ENCODE peak calls at places on chromosomes 2 and 18, in five cellular contexts. One of them, this sample, is unnamed.

GRCh38 chr2:51918113-51918512 is 886.2 kb upstream of the NRXN1 start:
- DNase-seq in H54: no peak
- DNase-seq in bronchial epithelial cell: peak
- DNase-seq in ecto neural progenitor cell: no peak
- DNase-seq in stimulated activated CD4-positive, alpha-beta T cell treated with anti-CD3 and anti-CD28 coated beads, Interleukin-12 subunit alpha, Interleukin-12 subunit beta, amount 100 ng/mL, for 24 hours: no peak
- DNase-seq in this sample: no peak

GRCh38 chr2:38187416-38188127 is 111.6 kb upstream of the CYP1B1 start:
- DNase-seq in H54: no peak
- DNase-seq in bronchial epithelial cell: peak
- DNase-seq in ecto neural progenitor cell: no peak
- DNase-seq in stimulated activated CD4-positive, alpha-beta T cell treated with anti-CD3 and anti-CD28 coated beads, Interleukin-12 subunit alpha, Interleukin-12 subunit beta, amount 100 ng/mL, for 24 hours: no peak
- DNase-seq in this sample: no peak

GRCh38 chr18:59006461-59007067 is 133.1 kb upstream of the SEC11C start:
- DNase-seq in H54: no peak
- DNase-seq in bronchial epithelial cell: no peak
- DNase-seq in ecto neural progenitor cell: no peak
- DNase-seq in stimulated activated CD4-positive, alpha-beta T cell treated with anti-CD3 and anti-CD28 coated beads, Interleukin-12 subunit alpha, Interleukin-12 subunit beta, amount 100 ng/mL, for 24 hours: no peak
- DNase-seq in this sample: no peak

GRCh38 chr2:98376301-98376945 is 30.2 kb downstream of the CNGA3 start:
- DNase-seq in H54: no peak
- DNase-seq in bronchial epithelial cell: no peak
- DNase-seq in ecto neural progenitor cell: no peak
- DNase-seq in stimulated activated CD4-positive, alpha-beta T cell treated with anti-CD3 and anti-CD28 coated beads, Interleukin-12 subunit alpha, Interleukin-12 subunit beta, amount 100 ng/mL, for 24 hours: no peak
- DNase-seq in this sample: peak

GRCh38 chr2:226800941-226801784 is 1.5 kb upstream of the IRS1 start:
- DNase-seq in H54: peak
- DNase-seq in bronchial epithelial cell: peak
- DNase-seq in ecto neural progenitor cell: peak
- DNase-seq in stimulated activated CD4-positive, alpha-beta T cell treated with anti-CD3 and anti-CD28 coated beads, Interleukin-12 subunit alpha, Interleukin-12 subunit beta, amount 100 ng/mL, for 24 hours: peak
- DNase-seq in this sample: no peak

GRCh38 chr2:201205516-201205850 is 22.5 kb downstream of the CASP10 start:
- DNase-seq in H54: no peak
- DNase-seq in bronchial epithelial cell: no peak
- DNase-seq in ecto neural progenitor cell: no peak
- DNase-seq in stimulated activated CD4-positive, alpha-beta T cell treated with anti-CD3 and anti-CD28 coated beads, Interleukin-12 subunit alpha, Interleukin-12 subunit beta, amount 100 ng/mL, for 24 hours: no peak
- DNase-seq in this sample: no peak

GRCh38 chr2:9808334-9809063 is 34.8 kb upstream of the TAF1B start:
- DNase-seq in H54: no peak
- DNase-seq in bronchial epithelial cell: no peak
- DNase-seq in ecto neural progenitor cell: no peak
- DNase-seq in stimulated activated CD4-positive, alpha-beta T cell treated with anti-CD3 and anti-CD28 coated beads, Interleukin-12 subunit alpha, Interleukin-12 subunit beta, amount 100 ng/mL, for 24 hours: no peak
- DNase-seq in this sample: no peak

GRCh38 chr2:6896930-6897759 is 19.6 kb downstream of the RSAD2 start:
- DNase-seq in H54: no peak
- DNase-seq in bronchial epithelial cell: peak
- DNase-seq in ecto neural progenitor cell: no peak
- DNase-seq in stimulated activated CD4-positive, alpha-beta T cell treated with anti-CD3 and anti-CD28 coated beads, Interleukin-12 subunit alpha, Interleukin-12 subunit beta, amount 100 ng/mL, for 24 hours: no peak
- DNase-seq in this sample: no peak

GRCh38 chr2:131016826-131017596 is 76.2 kb downstream of the FAM168B start:
- DNase-seq in H54: peak
- DNase-seq in bronchial epithelial cell: peak
- DNase-seq in ecto neural progenitor cell: peak
- DNase-seq in stimulated activated CD4-positive, alpha-beta T cell treated with anti-CD3 and anti-CD28 coated beads, Interleukin-12 subunit alpha, Interleukin-12 subunit beta, amount 100 ng/mL, for 24 hours: no peak
- DNase-seq in this sample: no peak

GRCh38 chr18:49020621-49021021 is 69.9 kb upstream of the SMAD7 start:
- DNase-seq in H54: peak
- DNase-seq in bronchial epithelial cell: peak
- DNase-seq in ecto neural progenitor cell: peak
- DNase-seq in stimulated activated CD4-positive, alpha-beta T cell treated with anti-CD3 and anti-CD28 coated beads, Interleukin-12 subunit alpha, Interleukin-12 subunit beta, amount 100 ng/mL, for 24 hours: no peak
- DNase-seq in this sample: peak

GRCh38 chr2:6986251-6986893 is 69.2 kb downstream of the RNF144A start:
- DNase-seq in H54: no peak
- DNase-seq in bronchial epithelial cell: no peak
- DNase-seq in ecto neural progenitor cell: peak
- DNase-seq in stimulated activated CD4-positive, alpha-beta T cell treated with anti-CD3 and anti-CD28 coated beads, Interleukin-12 subunit alpha, Interleukin-12 subunit beta, amount 100 ng/mL, for 24 hours: no peak
- DNase-seq in this sample: no peak

GRCh38 chr18:59783138-59783537 is 85.9 kb upstream of the CCBE1 start:
- DNase-seq in H54: peak
- DNase-seq in bronchial epithelial cell: peak
- DNase-seq in ecto neural progenitor cell: no peak
- DNase-seq in stimulated activated CD4-positive, alpha-beta T cell treated with anti-CD3 and anti-CD28 coated beads, Interleukin-12 subunit alpha, Interleukin-12 subunit beta, amount 100 ng/mL, for 24 hours: no peak
- DNase-seq in this sample: no peak

GRCh38 chr2:200416878-200417277 is 93.0 kb downstream of the KCTD18 start:
- DNase-seq in H54: no peak
- DNase-seq in bronchial epithelial cell: peak
- DNase-seq in ecto neural progenitor cell: no peak
- DNase-seq in stimulated activated CD4-positive, alpha-beta T cell treated with anti-CD3 and anti-CD28 coated beads, Interleukin-12 subunit alpha, Interleukin-12 subunit beta, amount 100 ng/mL, for 24 hours: no peak
- DNase-seq in this sample: no peak

GRCh38 chr2:186950694-186951093 is 101.7 kb upstream of the ZSWIM2 start:
- DNase-seq in H54: peak
- DNase-seq in bronchial epithelial cell: no peak
- DNase-seq in ecto neural progenitor cell: no peak
- DNase-seq in stimulated activated CD4-positive, alpha-beta T cell treated with anti-CD3 and anti-CD28 coated beads, Interleukin-12 subunit alpha, Interleukin-12 subunit beta, amount 100 ng/mL, for 24 hours: no peak
- DNase-seq in this sample: peak

GRCh38 chr18:47345996-47346395 is 94.5 kb upstream of the SKOR2 start:
- DNase-seq in H54: no peak
- DNase-seq in bronchial epithelial cell: no peak
- DNase-seq in ecto neural progenitor cell: no peak
- DNase-seq in stimulated activated CD4-positive, alpha-beta T cell treated with anti-CD3 and anti-CD28 coated beads, Interleukin-12 subunit alpha, Interleukin-12 subunit beta, amount 100 ng/mL, for 24 hours: no peak
- DNase-seq in this sample: no peak

GRCh38 chr2:53403836-53404413 is 363.7 kb upstream of the CHAC2 start:
- DNase-seq in H54: peak
- DNase-seq in bronchial epithelial cell: peak
- DNase-seq in ecto neural progenitor cell: no peak
- DNase-seq in stimulated activated CD4-positive, alpha-beta T cell treated with anti-CD3 and anti-CD28 coated beads, Interleukin-12 subunit alpha, Interleukin-12 subunit beta, amount 100 ng/mL, for 24 hours: no peak
- DNase-seq in this sample: no peak

This sample was measured in osteocyte.